ENCODE peak calls at places on chromosomes 7 and 10, in ten cellular contexts. L is thyroid gland, K is HepG2, A is breast epithelium, F is right lobe of liver, Z is A549, T is uterus, O is NB4, G is HCT116, X is H54. M is an unnamed sample.

GRCh38 chr10:77391605-77392235 is 245.9 kb downstream of the KCNMA1 start:
- DNase-seq in L (peak; percentile 66), K (peak; percentile 43), A (peak; percentile 80), F (no peak), Z (peak; percentile 84), T (peak; percentile 89), O (peak; percentile 66), G (peak; percentile 74), X (peak; percentile 71), M (peak; percentile 61)

GRCh38 chr10:132536241-132536963 is 1.2 kb upstream of the INPP5A start:
- DNase-seq in L (peak; percentile 37), K (no peak), A (peak; percentile 47), F (peak; percentile 63), Z (peak; percentile 28), T (peak; percentile 48), O (peak; percentile 60), G (no peak), X (no peak), M (no peak)

GRCh38 chr10:8616166-8616565 is 561.7 kb downstream of the GATA3 start:
- DNase-seq in L (no peak), K (peak; percentile 28), A (no peak), F (no peak), Z (peak; percentile 61), T (no peak), O (no peak), G (no peak), X (no peak), M (peak; percentile 46)

GRCh38 chr7:98626393-98627061 is 9.4 kb downstream of the NPTX2 start:
- DNase-seq in L (no peak), K (no peak), A (no peak), F (no peak), Z (no peak), T (no peak), O (no peak), G (no peak), X (no peak), M (no peak)

GRCh38 chr10:12177642-12178041 is 18.0 kb downstream of the NUDT5 start:
- DNase-seq in L (no peak), K (no peak), A (no peak), F (no peak), Z (no peak), T (no peak), O (no peak), G (no peak), X (peak; percentile 42), M (no peak)

GRCh38 chr7:34073676-34074075 is 168.3 kb downstream of the BMPER start:
- DNase-seq in L (peak; percentile 32), K (no peak), A (no peak), F (no peak), Z (no peak), T (no peak), O (no peak), G (no peak), X (no peak), M (no peak)

GRCh38 chr7:134931487-134931886 is 54.8 kb upstream of the AGBL3 start:
- DNase-seq in L (peak; percentile 41), K (no peak), A (no peak), F (no peak), Z (no peak), T (no peak), O (no peak), G (no peak), X (no peak), M (no peak)

GRCh38 chr7:24715171-24715570 is 42.1 kb downstream of the GSDME start:
- DNase-seq in L (no peak), K (no peak), A (no peak), F (no peak), Z (no peak), T (no peak), O (no peak), G (no peak), X (no peak), M (no peak)

DNA sequence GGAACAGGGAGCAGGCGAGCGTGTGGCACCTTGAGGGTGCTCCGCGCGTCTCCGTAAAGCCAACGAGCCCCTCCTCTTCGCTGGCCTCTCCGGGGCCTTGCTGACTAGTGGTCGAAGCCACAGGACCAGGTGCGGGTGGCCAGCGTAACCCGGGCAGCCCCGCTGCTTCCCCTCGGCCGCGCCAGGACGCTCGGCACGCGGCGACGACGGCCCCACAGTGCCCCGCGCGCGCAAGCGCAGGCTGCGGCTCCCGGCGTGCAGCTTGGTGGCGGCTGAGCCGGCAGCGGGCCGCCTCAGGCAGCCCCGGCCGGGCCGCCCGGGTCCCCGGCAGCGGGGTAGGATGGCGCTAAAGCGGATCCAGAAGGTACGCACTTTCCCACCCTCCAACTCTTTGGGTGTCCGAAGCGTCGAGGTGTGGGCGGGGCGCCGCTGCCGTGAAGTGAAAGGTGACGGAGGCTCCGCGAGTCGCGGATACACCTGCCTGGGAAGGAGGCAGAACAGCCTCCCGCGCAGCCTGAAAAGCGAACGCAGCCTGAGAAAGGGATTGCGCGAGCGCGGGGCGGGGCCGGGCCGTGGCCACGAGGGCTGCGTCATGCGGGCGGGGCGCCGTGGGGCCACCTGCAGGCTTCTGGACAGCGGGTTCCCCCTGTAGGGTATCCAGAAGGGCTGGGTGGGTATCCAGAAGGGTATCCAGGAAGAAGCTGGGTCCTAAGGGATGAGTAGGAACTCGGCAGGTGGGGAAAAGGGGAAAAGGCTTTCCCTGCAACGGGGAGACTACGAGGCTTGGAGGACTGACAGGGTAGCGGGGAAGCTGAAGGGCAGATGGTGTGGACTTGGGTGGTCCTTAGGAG is at the start of gene UBE2D4:
- DNase-seq in L (peak; percentile 90), K (peak; percentile 67), A (peak; percentile 84), F (peak; percentile 93), Z (peak; percentile 85), T (peak; percentile 81), O (peak; percentile 91), G (peak; percentile 71), X (peak; percentile 96), M (peak; percentile 86)
- TF ChIP-seq POLR2A in L (peak; percentile 94), K (peak; percentile 96), A (peak; percentile 84), F (peak; percentile 99), Z (peak; percentile 92), T (peak; percentile 98), O (peak; percentile 95), G (peak; percentile 95), X (peak; percentile 89), M (peak; percentile 96)

GRCh38 chr7:130902755-130903357 is 168.8 kb upstream of the KLF14 start:
- DNase-seq in L (no peak), K (no peak), A (no peak), F (no peak), Z (no peak), T (no peak), O (no peak), G (no peak), X (no peak), M (no peak)

GRCh38 chr7:130899638-130900401 is 165.8 kb upstream of the KLF14 start:
- DNase-seq in L (peak; percentile 52), K (peak; percentile 95), A (no peak), F (peak; percentile 80), Z (no peak), T (no peak), O (no peak), G (no peak), X (no peak), M (no peak)

GRCh38 chr7:130900471-130901076 is 166.6 kb upstream of the KLF14 start:
- DNase-seq in L (no peak), K (no peak), A (no peak), F (no peak), Z (no peak), T (no peak), O (no peak), G (no peak), X (no peak), M (no peak)

GRCh38 chr7:130903358-130903974 is 169.5 kb upstream of the KLF14 start:
- DNase-seq in L (no peak), K (no peak), A (no peak), F (no peak), Z (peak; percentile 89), T (no peak), O (no peak), G (no peak), X (no peak), M (no peak)

DNA sequence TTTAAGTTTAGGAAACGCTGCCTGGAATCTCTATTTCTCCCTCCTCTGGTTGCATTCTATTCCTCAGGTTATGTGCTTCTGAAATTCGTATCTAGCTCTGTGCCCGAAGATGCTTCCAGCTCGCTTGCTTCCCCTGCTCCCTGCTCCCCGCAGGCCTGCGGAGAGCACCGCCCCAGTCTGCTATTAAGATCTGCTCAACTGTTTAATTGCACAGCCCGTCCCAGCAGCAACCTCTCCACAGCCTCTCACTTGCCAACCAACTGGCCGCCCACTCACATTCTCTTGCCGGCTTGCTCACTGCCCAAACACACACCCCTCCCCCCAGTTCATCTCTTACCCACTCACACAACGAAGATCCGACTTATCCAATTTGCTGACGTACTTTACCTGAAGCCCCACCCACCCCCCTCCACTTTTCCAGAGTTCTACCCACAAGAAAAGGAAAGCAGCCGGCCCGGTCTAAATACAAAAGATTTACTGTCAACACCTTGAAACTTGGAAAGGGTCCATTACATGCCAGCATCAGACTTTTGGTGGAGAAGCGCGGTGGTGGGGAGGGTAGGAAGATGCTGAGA is 167.3 kb upstream of the KLF14 start:
- DNase-seq in L (peak; percentile 99), K (no peak), A (peak; percentile 66), F (peak; percentile 84), Z (peak; percentile 96), T (peak; percentile 87), O (no peak), G (peak; percentile 96), X (no peak), M (peak; percentile 76)
- TF ChIP-seq POLR2A in L (no peak), K (no peak), A (no peak), F (peak; percentile 95), Z (no peak), T (no peak), O (no peak), G (peak; percentile 24), X (no peak), M (no peak)

DNA sequence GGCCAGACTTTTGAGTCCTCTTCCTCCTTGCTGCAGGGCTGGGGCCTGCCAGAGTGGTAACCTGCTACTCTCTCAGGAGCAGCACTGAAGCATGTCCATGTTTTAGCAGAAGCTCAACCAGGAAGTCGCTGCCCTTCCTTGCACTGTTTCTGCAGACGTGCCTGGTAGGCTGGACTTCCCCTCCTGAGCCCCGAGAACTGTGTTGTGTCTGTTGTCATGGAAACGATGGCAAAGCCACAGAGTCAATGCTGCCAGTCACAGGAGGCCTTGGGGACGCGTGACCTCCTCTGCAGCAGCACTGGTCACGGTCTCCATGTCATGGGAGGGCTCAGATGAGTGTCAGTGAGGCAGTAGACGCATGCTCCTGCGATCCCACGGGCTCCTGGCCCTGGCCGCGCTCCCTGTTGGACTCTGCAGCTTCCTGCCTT is 145.5 kb downstream of the FANK1 start:
- DNase-seq in L (peak; percentile 95), K (peak; percentile 37), A (no peak), F (peak; percentile 83), Z (peak; percentile 80), T (peak; percentile 61), O (peak; percentile 82), G (no peak), X (no peak), M (peak; percentile 15)
- TF ChIP-seq POLR2A in L (no peak), K (no peak), A (no peak), F (peak; percentile 30), Z (no peak), T (no peak), O (no peak), G (no peak), X (no peak), M (no peak)

DNA sequence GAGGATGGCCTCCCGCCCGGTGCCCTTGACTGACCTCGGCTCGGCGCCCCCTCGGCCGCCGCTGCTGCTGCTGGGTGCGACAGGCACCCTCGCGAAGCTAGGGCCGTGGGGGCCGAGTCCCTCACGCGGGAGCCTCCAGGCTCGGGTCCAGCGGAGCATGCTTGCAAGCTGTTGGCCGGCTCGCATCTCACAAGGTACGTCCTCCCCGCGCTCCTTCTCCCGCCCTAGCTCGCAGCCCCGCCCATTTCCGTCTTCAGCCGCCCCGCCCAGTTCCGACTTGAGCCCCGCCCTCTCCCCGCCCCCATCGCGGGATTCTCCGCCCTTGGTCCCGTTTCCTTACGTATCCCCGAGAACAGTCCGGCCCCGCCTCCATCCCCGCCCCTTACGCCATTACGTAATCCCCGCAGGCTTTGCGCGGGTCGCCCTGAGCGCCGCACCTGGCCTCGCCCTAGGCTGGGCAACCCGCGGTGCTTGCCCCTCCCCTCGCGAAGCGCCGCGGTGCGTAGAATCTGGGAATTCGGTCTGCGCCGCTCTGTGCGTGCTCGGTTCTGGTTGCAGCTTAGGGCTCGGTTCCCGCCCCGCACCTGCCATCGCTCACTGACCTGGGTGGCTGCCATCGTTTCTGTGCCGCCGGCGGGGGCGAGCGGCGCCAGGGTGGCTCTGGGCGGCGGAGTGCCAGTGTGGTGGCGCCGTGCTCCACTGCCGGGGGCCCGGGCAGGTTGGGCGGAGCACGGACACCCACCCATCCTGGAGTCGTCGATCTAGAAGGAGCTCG is at the start of gene ABHD11:
- DNase-seq in L (peak; percentile 98), K (peak; percentile 85), A (peak; percentile 100), F (peak; percentile 100), Z (peak; percentile 98), T (peak; percentile 99), O (peak; percentile 98), G (peak; percentile 95), X (peak; percentile 86), M (peak; percentile 100)
- TF ChIP-seq POLR2A in L (peak; percentile 91), K (peak; percentile 74), A (peak; percentile 70), F (peak; percentile 88), Z (peak; percentile 78), T (peak; percentile 97), O (peak; percentile 94), G (peak; percentile 87), X (peak; percentile 79), M (peak; percentile 91)

M was measured in prostate gland.